ENCODE peak calls at places on chromosome 12, in four cellular contexts. G, K, X and J are unnamed samples.

GRCh38 chr12:112185093-112185923 is 59.9 kb downstream of the TRAFD1 start:
- DNase-seq in X (no peak), K (no peak), G (no peak), J (no peak)

GRCh38 chr12:19561411-19561961 is 122.2 kb downstream of the AEBP2 start:
- DNase-seq in K (peak), G (no peak), X (no peak), J (no peak)

GRCh38 chr12:75478395-75478794 is 2.2 kb upstream of the GLIPR1 start:
- DNase-seq in X (no peak), K (peak), G (no peak), J (no peak)

GRCh38 chr12:93785262-93786010 is 108.3 kb downstream of the CRADD start:
- DNase-seq in G (no peak), X (peak), K (peak), J (no peak)

GRCh38 chr12:82203076-82203475 is 155.1 kb downstream of the CCDC59 start:
- DNase-seq in K (no peak), G (no peak), X (no peak), J (no peak)

GRCh38 chr12:46553911-46554310 is 181.3 kb upstream of the SLC38A2 start:
- DNase-seq in X (no peak), K (no peak), G (no peak), J (no peak)

GRCh38 chr12:76462668-76463224 is 96.8 kb downstream of the OSBPL8 start:
- DNase-seq in K (peak), G (no peak), X (no peak), J (no peak)

GRCh38 chr12:57461904-57462306 is 2.3 kb downstream of the GLI1 start:
- DNase-seq in G (no peak), X (no peak), K (no peak), J (no peak)

GRCh38 chr12:100138048-100138907 is 4.4 kb downstream of the BLTP3B start:
- DNase-seq in G (no peak), K (peak), X (no peak), J (no peak)

GRCh38 chr12:52607314-52607713 is 6.1 kb upstream of the KRT72 start:
- DNase-seq in G (no peak), X (no peak), K (no peak), J (no peak)

GRCh38 chr12:93183940-93184663 is 193.6 kb upstream of the NUDT4 start:
- DNase-seq in X (peak), G (no peak), K (peak), J (no peak)

GRCh38 chr12:49489720-49490119 is 49.1 kb upstream of the KCNH3 start:
- DNase-seq in X (no peak), G (no peak), K (peak), J (no peak)
- TF ChIP-seq CTCF in X (no peak), G (no peak), K (peak), J (no peak)

GRCh38 chr12:28107679-28108078 is 82.6 kb upstream of the CCDC91 start:
- DNase-seq in K (no peak), X (no peak), G (no peak), J (no peak)

GRCh38 chr12:28104893-28105864 is 85.1 kb upstream of the CCDC91 start:
- DNase-seq in G (no peak), K (no peak), X (no peak), J (no peak)

GRCh38 chr12:28110329-28110728 is 79.9 kb upstream of the CCDC91 start:
- DNase-seq in X (no peak), G (no peak), K (peak), J (no peak)

GRCh38 chr12:28104338-28104737 is 85.9 kb upstream of the CCDC91 start:
- DNase-seq in G (no peak), X (no peak), K (peak), J (no peak)

GRCh38 chr12:28108599-28108998 is 81.7 kb upstream of the CCDC91 start:
- DNase-seq in X (no peak), G (no peak), K (no peak), J (no peak)
- TF ChIP-seq CTCF in X (no peak), G (no peak), K (no peak), J (no peak)

GRCh38 chr12:29893002-29893401 is 109.3 kb upstream of the TMTC1 start:
- DNase-seq in K (no peak), G (no peak), X (no peak), J (no peak)

GRCh38 chr12:29891792-29892191 is 108.0 kb upstream of the TMTC1 start:
- DNase-seq in X (no peak), K (no peak), G (no peak), J (no peak)

GRCh38 chr12:29888777-29889176 is 105.0 kb upstream of the TMTC1 start:
- DNase-seq in X (no peak), G (no peak), K (no peak), J (no peak)

GRCh38 chr12:29889737-29890136 is 106.0 kb upstream of the TMTC1 start:
- DNase-seq in X (peak), G (peak), K (peak), J (no peak)
- TF ChIP-seq CTCF in X (peak), G (peak), K (peak), J (peak)

GRCh38 chr12:1509703-1510395 is 84.5 kb downstream of the FBXL14 start:
- DNase-seq in X (no peak), K (no peak), G (no peak), J (no peak)
- TF ChIP-seq CTCF in X (no peak), K (no peak), G (no peak), J (no peak)

GRCh38 chr12:103642240-103642864 is 55.3 kb downstream of the STAB2 start:
- DNase-seq in K (no peak), X (no peak), G (no peak), J (no peak)
- TF ChIP-seq CTCF in K (no peak), X (no peak), G (no peak), J (no peak)

GRCh38 chr12:107875772-107876171 is 101.3 kb downstream of the ASCL4 start:
- DNase-seq in X (no peak), G (no peak), K (no peak), J (no peak)

GRCh38 chr12:107873223-107873622 is 98.7 kb downstream of the ASCL4 start:
- DNase-seq in G (no peak), X (no peak), K (no peak), J (no peak)
- TF ChIP-seq CTCF in G (no peak), X (no peak), K (no peak), J (no peak)

GRCh38 chr12:115325858-115326257 is 641.9 kb upstream of the TBX3 start:
- DNase-seq in K (no peak), X (no peak), G (no peak), J (no peak)
- TF ChIP-seq CTCF in K (no peak), X (no peak), G (no peak), J (no peak)

GRCh38 chr12:132157733-132158409 is 13.6 kb downstream of the NOC4L start:
- DNase-seq in K (no peak), G (no peak), X (no peak), J (no peak)

GRCh38 chr12:132154341-132154761 is 10.1 kb downstream of the NOC4L start:
- DNase-seq in G (no peak), X (peak), K (no peak), J (no peak)

GRCh38 chr12:132156926-132157325 is 12.7 kb downstream of the NOC4L start:
- DNase-seq in K (no peak), X (no peak), G (no peak), J (no peak)

GRCh38 chr12:132154941-132155770 is 10.9 kb downstream of the NOC4L start:
- DNase-seq in X (peak), K (no peak), G (no peak), J (no peak)

DNA sequence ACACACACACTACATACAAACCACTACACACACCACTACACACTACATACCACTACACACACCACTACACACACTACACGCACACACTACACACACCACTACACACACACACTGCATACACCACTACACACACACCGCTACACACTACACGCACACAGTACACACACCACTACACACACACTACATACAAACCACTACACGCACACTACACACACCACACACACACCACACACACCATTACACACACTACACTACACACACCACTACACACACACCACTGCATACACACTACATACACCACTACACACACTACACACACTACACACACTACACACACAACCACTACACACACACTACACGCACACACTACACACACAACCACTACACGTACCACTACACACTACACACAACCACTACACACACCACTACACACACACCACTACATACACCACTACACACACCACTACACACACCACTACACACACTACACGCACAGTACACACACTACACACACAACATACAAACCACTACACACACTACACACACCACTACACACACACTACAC is 12.0 kb downstream of the NOC4L start:
- DNase-seq in G (no peak), K (no peak), X (no peak), J (no peak)
- TF ChIP-seq CTCF in G (no peak), K (no peak), X (no peak), J (no peak)

GRCh38 chr12:66066071-66066928 is 64.2 kb downstream of the LLPH start:
- DNase-seq in K (peak), X (no peak), G (no peak), J (no peak)
- TF ChIP-seq CTCF in K (peak), X (no peak), G (no peak), J (no peak)